ENCODE peak calls at places on chromosomes 5 and 9, in eight cellular contexts. M is endodermal cell, A is foreskin keratinocyte, P is AG10803, G is fibroblast of pulmonary artery, Q is vagina, S is brain microvascular endothelial cell, N is endothelial cell. D is an unnamed sample.

GRCh38 chr5:61217251-61217650 is 55.0 kb upstream of the SMIM15 start:
- DNase-seq in S (no peak), P (no peak), Q (no peak), M (no peak), N (no peak), A (no peak), G (no peak), D (no peak)

GRCh38 chr5:19986806-19987205 is 1.2 kb downstream of the CDH18 start:
- DNase-seq in A (no peak), S (no peak), M (no peak), N (no peak), Q (no peak), P (no peak), G (no peak), D (no peak)

GRCh38 chr9:34988218-34989055 is 1.1 kb upstream of the DNAJB5 start:
- DNase-seq in M (peak), Q (peak), G (no peak), P (no peak), N (peak), A (no peak), S (no peak), D (peak)

GRCh38 chr9:21081451-21081850 is 3.7 kb upstream of the IFNB1 start:
- DNase-seq in G (no peak), A (no peak), Q (no peak), M (no peak), N (no peak), S (no peak), P (no peak), D (no peak)

GRCh38 chr9:131734165-131734610 is 5.7 kb downstream of the RAPGEF1 start:
- DNase-seq in M (no peak), G (peak), A (no peak), S (no peak), Q (no peak), N (no peak), P (peak), D (no peak)

GRCh38 chr9:84002344-84002743 is 21.7 kb downstream of the RMI1 start:
- DNase-seq in A (no peak), G (peak), P (peak), N (no peak), S (no peak), M (no peak), Q (no peak), D (no peak)

GRCh38 chr9:129462360-129462759 is 158.5 kb downstream of the C9orf50 start:
- DNase-seq in P (no peak), A (no peak), G (no peak), Q (no peak), M (no peak), N (no peak), S (no peak), D (no peak)

GRCh38 chr5:151684690-151685361 is 1.9 kb downstream of the SPARC start:
- DNase-seq in A (peak), N (peak), Q (no peak), G (peak), P (peak), S (peak), M (peak), D (peak)

GRCh38 chr5:74562116-74562515 is 78.4 kb downstream of the ENC1 start:
- DNase-seq in P (peak), S (no peak), A (no peak), N (no peak), M (no peak), Q (no peak), G (no peak), D (no peak)

GRCh38 chr5:35198096-35198495 is 32.2 kb downstream of the PRLR start:
- DNase-seq in S (peak), P (peak), A (no peak), N (no peak), M (no peak), Q (no peak), G (peak), D (peak)

GRCh38 chr5:14669975-14670374 is 5.5 kb downstream of the OTULIN start:
- DNase-seq in P (peak), M (no peak), N (no peak), S (no peak), A (peak), G (no peak), Q (no peak), D (no peak)

GRCh38 chr9:116924462-116925110 is 237.5 kb downstream of the TRIM32 start:
- DNase-seq in Q (no peak), M (no peak), G (no peak), A (no peak), N (no peak), S (no peak), P (no peak), D (no peak)

GRCh38 chr9:96232539-96233241 is 69.3 kb downstream of the HSD17B3 start:
- DNase-seq in N (peak), S (peak), M (peak), Q (no peak), G (peak), P (peak), A (peak), D (peak)
- TF ChIP-seq CTCF in N (peak), S (peak), M (peak), Q (no peak), G (peak), P (peak), A (peak), D (peak)

DNA sequence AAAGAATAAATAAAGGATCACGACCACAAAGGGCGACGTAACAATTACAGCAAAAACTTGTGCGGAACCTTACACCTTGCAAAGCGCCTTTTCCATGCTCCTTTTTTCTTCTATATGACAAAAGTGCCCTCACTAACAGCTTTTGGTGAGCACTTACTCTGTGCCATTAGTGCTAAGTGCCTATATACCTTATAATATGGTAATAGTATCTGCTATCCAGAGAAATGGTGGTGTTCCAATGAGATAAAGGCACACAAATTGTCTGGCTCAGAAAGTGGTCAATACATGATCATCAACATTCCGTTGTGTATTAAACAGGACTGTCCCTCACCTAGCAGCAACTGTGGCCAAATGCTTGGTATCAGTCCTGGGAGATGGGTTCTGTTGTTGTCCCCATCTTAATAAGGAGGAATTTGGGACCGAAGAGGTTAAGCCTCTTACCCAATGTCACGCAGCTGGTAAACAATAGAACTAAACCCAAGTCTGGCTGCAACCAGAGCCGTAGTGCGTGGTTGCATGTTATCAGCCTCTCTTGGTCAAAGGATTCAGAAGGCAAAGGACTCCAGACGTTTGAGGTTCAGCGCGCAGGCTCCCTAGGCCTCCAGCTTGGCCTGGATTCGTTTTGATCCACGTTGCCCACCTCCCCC is 559 bp upstream of the TOR2A start:
- DNase-seq in P (no peak), Q (no peak), S (no peak), N (peak), M (no peak), A (no peak), G (peak), D (no peak)
- TF ChIP-seq CTCF in P (no peak), Q (no peak), S (no peak), N (no peak), M (no peak), A (no peak), G (no peak), D (no peak)

DNA sequence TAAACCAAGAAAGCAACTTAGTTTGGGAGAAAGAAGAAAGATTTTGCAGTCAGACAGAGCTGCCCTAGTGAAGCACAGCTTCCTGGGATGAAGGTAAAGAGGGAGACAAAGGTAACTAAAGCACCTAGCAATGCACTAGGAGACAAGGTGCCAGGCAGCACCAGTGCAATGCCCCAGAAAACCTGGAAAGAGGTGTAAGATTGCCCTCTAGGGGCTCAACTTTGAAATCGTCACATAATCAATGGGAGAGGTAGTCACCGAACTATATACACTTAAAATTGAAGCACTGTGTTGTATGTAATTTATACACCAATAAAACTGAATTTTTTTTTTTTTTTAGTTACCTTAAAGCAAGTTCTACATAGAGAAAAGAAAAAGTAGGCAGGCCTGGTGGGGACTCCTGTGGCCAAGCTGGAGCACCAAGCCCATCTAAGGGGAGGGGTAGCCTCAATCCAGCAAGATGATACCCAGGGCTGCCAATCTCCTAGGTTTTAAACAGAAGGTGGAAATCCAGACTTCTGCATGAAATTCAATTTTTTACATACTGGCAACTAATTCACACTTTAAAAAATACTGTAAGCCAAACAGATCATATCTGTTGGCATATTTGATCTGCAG is 48.2 kb downstream of the CDK5RAP2 start:
- DNase-seq in S (peak), M (peak), N (peak), Q (no peak), A (peak), G (peak), P (peak), D (no peak)
- TF ChIP-seq CTCF in S (peak), M (peak), N (no peak), Q (no peak), A (peak), G (peak), P (peak), D (peak)

DNA sequence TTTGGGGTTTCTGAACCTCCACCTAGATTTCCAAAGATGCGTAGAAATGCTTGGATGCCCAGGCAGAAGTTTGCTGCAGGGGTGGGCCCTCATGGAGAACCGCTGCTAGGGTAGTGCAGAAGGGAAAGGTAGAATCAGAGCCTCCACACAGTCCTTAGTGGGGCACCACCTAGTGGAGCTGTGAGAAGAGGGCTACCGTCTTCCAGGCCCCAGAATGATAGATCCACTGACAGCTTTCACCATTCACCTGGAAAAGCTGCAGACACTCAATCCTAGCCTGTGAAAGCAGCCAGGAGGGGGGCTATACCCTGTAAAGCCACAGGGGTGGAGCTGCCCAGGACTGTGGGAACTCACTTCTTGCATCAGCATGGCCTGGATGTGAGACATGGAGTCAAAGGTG is 13.3 kb upstream of the HSDL2 start:
- DNase-seq in G (no peak), A (no peak), P (no peak), N (no peak), Q (no peak), S (no peak), M (peak), D (no peak)
- TF ChIP-seq CTCF in G (peak), A (peak), P (peak), N (no peak), Q (no peak), S (peak), M (peak), D (no peak)

DNA sequence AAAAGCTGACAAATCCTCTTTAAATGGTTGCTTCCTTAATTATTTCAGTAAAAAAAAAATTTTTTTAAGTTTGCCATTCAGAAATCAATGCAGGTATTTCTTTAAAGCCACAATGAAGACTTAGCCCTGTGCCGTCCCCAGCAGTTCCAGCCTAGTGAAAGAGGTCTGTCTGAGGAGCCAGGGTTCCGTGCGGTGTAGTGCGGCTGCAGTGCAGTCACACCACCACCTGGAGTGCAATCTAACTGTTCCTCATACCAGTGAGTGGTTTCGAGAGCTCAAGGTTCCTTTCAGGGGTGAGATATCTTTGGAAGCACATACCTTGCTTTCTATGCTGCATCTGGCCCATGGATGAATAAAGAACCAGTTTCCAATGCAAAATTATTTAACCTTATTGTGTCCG is 87.5 kb downstream of the FANCC start:
- DNase-seq in A (no peak), M (peak), G (no peak), P (no peak), Q (no peak), N (no peak), S (no peak), D (no peak)
- TF ChIP-seq CTCF in A (no peak), M (peak), G (no peak), P (no peak), Q (no peak), N (no peak), S (peak), D (peak)

GRCh38 chr5:158898185-158899177 is 201.2 kb downstream of the EBF1 start:
- DNase-seq in N (no peak), G (no peak), S (peak), P (no peak), M (no peak), A (no peak), Q (no peak), D (no peak)
- TF ChIP-seq CTCF in N (no peak), G (no peak), S (no peak), P (no peak), M (no peak), A (no peak), Q (no peak), D (no peak)

GRCh38 chr9:19036611-19037010 is 3.6 kb upstream of the SAXO1 start:
- DNase-seq in M (no peak), S (no peak), P (no peak), N (no peak), A (no peak), Q (no peak), G (no peak), D (no peak)
- TF ChIP-seq CTCF in M (peak), S (peak), P (no peak), N (no peak), A (peak), Q (no peak), G (no peak), D (no peak)

GRCh38 chr5:134411546-134412266 is at the start of gene CDKN2AIPNL:
- DNase-seq in N (peak), G (peak), Q (peak), S (peak), A (peak), M (peak), P (peak), D (peak)
- TF ChIP-seq CTCF in N (peak), G (peak), Q (peak), S (peak), A (peak), M (peak), P (peak), D (peak)

GRCh38 chr5:90473321-90474234 is 993 bp downstream of the MBLAC2 start:
- DNase-seq in G (peak), A (peak), Q (no peak), M (peak), N (peak), S (peak), P (no peak), D (peak)

GRCh38 chr5:90472783-90473182 is 1.8 kb downstream of the MBLAC2 start:
- DNase-seq in Q (no peak), N (no peak), A (no peak), S (no peak), P (no peak), G (no peak), M (no peak), D (no peak)

GRCh38 chr5:90477073-90477472 is 2.4 kb downstream of the POLR3G start:
- DNase-seq in N (peak), A (no peak), S (no peak), G (no peak), M (peak), P (no peak), Q (no peak), D (peak)

GRCh38 chr5:90475436-90475980 is 844 bp downstream of the POLR3G start:
- DNase-seq in M (peak), P (no peak), G (no peak), Q (no peak), N (no peak), S (no peak), A (peak), D (peak)

DNA sequence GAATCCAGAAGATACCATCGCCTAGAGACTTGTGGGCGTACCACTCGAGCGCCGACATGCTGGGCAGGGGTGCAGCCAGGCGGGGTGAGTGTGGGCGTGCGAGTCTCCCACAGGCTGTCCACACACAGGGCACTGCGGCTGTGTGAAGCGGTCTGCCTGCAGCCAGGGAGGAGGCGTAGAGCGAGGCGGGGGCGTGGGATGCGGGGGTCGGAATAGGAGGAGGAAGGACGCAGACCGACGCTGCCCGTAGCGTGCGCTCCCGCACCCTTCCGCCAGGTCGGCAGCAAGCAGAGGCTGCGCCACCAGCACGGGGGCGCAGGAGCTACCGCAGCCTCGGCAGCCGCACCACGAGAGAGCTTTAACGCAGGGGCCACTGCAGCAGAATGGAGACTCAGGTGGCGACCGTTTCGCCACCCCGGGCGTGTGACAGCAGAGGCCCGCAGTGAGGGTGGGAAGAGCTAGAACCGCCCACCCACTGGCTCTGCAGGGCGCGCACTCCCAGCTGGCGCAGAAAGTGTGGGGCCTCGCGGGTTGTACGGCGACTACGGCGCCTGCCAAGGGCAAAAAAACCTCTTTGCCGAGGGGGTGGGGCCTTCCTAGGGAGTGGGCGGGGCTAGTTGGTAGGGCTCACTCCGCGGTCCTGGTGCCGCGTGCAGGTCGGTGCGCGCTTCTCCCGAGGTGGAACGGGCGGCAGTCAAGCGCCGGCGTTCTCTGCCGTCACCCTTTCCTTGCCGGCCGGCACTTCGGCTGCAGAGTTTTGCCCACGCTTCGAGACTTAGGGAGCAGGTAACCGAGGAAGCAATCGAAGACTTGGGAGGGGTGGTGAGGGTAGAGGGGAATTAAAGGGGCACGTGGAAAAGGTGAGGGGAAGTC is at the start of the genes MBLAC2 and POLR3G:
- DNase-seq in Q (peak), G (peak), S (peak), N (peak), P (peak), A (peak), M (peak), D (peak)
- TF ChIP-seq CTCF in Q (peak), G (peak), S (peak), N (peak), P (peak), A (peak), M (peak), D (peak)

D was measured in nephron progenitor cell.